ENCODE peak calls at places on chromosomes 5 and 9, in eight cellular contexts. K is mucosa of descending colon; U is IMR-90; D is mesothelial cell of epicardium; E is heart left ventricle; R is fibroblast of mammary gland; P is activated CD8-positive, alpha-beta T cell treated with anti-CD3 and anti-CD28 coated beads for 36 hours; H is WTC11. Y is an unnamed sample.

GRCh38 chr9:21991039-21991959 is 2.9 kb downstream of the CDKN2A start:
- DNase-seq in D (no peak), E (no peak), U (no peak), P (no peak), K (no peak), H (no peak), R (no peak), Y (no peak)

GRCh38 chr9:34375901-34376595 is 650 bp downstream of the MYORG start:
- DNase-seq in K (peak), P (peak), U (no peak), H (peak), D (no peak), R (peak), E (peak), Y (peak)

GRCh38 chr5:4511996-4512656 is 628.0 kb upstream of the ADAMTS16 start:
- DNase-seq in D (peak), H (peak), E (peak), U (no peak), R (peak), P (no peak), K (no peak), Y (peak)

GRCh38 chr9:88738708-88739107 is 203.7 kb downstream of the NXNL2 start:
- DNase-seq in D (no peak), H (no peak), E (no peak), P (no peak), K (no peak), R (peak), U (peak), Y (no peak)

GRCh38 chr5:158140120-158140778 is 281.3 kb upstream of the CLINT1 start:
- DNase-seq in K (no peak), H (no peak), R (peak), U (no peak), D (no peak), E (peak), P (no peak), Y (peak)

GRCh38 chr9:111231801-111232580 is 98.0 kb downstream of the OR2K2 start:
- DNase-seq in P (no peak), H (peak), D (no peak), U (no peak), E (no peak), K (no peak), R (no peak), Y (no peak)

GRCh38 chr5:149724130-149724850 is 5.8 kb upstream of the PPARGC1B start:
- DNase-seq in P (peak), U (no peak), R (no peak), H (no peak), K (no peak), E (no peak), D (no peak), Y (no peak)

GRCh38 chr9:91192785-91193657 is 168.7 kb downstream of the AUH start:
- DNase-seq in U (peak), R (peak), D (peak), K (peak), P (peak), H (peak), E (peak), Y (peak)

GRCh38 chr5:78627175-78627574 is 21.4 kb downstream of the LHFPL2 start:
- DNase-seq in P (no peak), K (no peak), R (peak), E (no peak), U (no peak), H (no peak), D (no peak), Y (peak)

GRCh38 chr9:17380126-17380861 is 198.6 kb upstream of the SH3GL2 start:
- DNase-seq in R (no peak), P (no peak), U (no peak), D (no peak), K (no peak), H (no peak), E (no peak), Y (no peak)

GRCh38 chr5:41925555-41925946 is 470 bp downstream of the FBXO4 start:
- DNase-seq in R (peak), U (peak), E (peak), P (peak), D (no peak), K (peak), H (no peak), Y (peak)

GRCh38 chr9:98375138-98375726 is 119.8 kb upstream of the TBC1D2 start:
- DNase-seq in D (no peak), P (no peak), H (no peak), R (peak), K (no peak), E (no peak), U (peak), Y (no peak)

GRCh38 chr9:109910616-109911568 is 130.9 kb downstream of the PALM2AKAP2 start:
- DNase-seq in D (no peak), U (peak), K (peak), E (no peak), H (no peak), P (no peak), R (peak), Y (no peak)

GRCh38 chr9:22683393-22684075 is 236.9 kb downstream of the DMRTA1 start:
- DNase-seq in K (no peak), U (peak), D (no peak), H (no peak), P (no peak), E (no peak), R (peak), Y (no peak)

GRCh38 chr5:116650544-116650943 is 75.9 kb upstream of the SEMA6A start:
- DNase-seq in U (no peak), H (no peak), P (no peak), R (no peak), E (no peak), D (no peak), K (no peak), Y (no peak)

DNA sequence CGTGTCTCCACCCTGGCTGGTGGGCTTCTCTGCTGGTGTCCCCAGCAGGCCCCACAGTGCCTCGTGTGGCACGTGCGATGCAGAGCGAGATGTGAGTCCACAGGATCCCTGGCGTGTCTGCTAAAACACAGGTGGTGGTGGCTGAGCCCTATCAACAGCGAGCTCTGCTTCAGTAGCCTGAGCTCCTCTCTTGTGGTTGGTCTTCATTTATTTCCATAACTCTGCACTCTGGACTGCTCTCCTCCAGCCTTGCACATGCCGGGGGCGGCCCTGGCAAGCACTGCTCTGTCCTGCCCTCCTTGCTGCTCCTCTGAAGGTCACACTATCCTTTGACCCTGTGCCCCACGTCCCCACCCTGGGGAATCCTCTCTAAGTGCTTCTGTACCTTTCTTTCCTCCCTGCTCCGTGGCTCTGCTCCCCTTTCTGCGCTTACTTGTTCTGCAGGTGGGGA is 59.2 kb downstream of the NSUN2 start:
- DNase-seq in E (no peak), P (no peak), R (no peak), K (no peak), D (peak), U (no peak), H (no peak), Y (no peak)
- TF ChIP-seq CTCF in E (no peak), P (no peak), R (no peak), K (no peak), D (no peak), U (no peak), H (no peak), Y (no peak)

GRCh38 chr5:139869042-139869790 is 73.6 kb downstream of the PSD2 start:
- DNase-seq in P (no peak), K (no peak), H (no peak), D (no peak), R (no peak), E (no peak), U (no peak), Y (no peak)

GRCh38 chr5:139870677-139871076 is 75.1 kb downstream of the PSD2 start:
- DNase-seq in R (no peak), E (no peak), P (no peak), U (no peak), H (no peak), D (no peak), K (no peak), Y (no peak)

GRCh38 chr5:139871624-139872023 is 76.0 kb downstream of the PSD2 start:
- DNase-seq in R (no peak), P (no peak), U (no peak), E (no peak), H (no peak), D (no peak), K (no peak), Y (no peak)

GRCh38 chr5:139873033-139873794 is 77.6 kb downstream of the PSD2 start:
- DNase-seq in P (no peak), E (no peak), H (no peak), R (no peak), K (no peak), U (no peak), D (no peak), Y (no peak)

GRCh38 chr5:139872052-139872766 is 76.6 kb downstream of the PSD2 start:
- DNase-seq in D (no peak), E (no peak), P (no peak), R (no peak), H (peak), U (no peak), K (no peak), Y (no peak)
- TF ChIP-seq CTCF in D (no peak), E (no peak), P (no peak), R (no peak), H (peak), U (no peak), K (no peak), Y (no peak)

GRCh38 chr9:92808726-92809451 is 44.3 kb upstream of the BICD2 start:
- DNase-seq in H (peak), E (peak), R (peak), P (peak), K (peak), U (peak), D (peak), Y (peak)
- TF ChIP-seq CTCF in H (no peak), E (peak), R (peak), P (no peak), K (no peak), U (peak), D (no peak), Y (peak)

GRCh38 chr5:179342577-179342976 is 2.7 kb downstream of the ADAMTS2 start:
- DNase-seq in P (no peak), K (no peak), R (peak), E (no peak), U (peak), H (peak), D (no peak), Y (no peak)
- TF ChIP-seq CTCF in P (no peak), K (no peak), R (peak), E (peak), U (peak), H (no peak), D (no peak), Y (no peak)

GRCh38 chr5:54601832-54602231 is 84.3 kb downstream of the SNX18 start:
- DNase-seq in U (no peak), K (no peak), H (no peak), D (no peak), P (no peak), E (no peak), R (no peak), Y (no peak)

GRCh38 chr5:54603372-54603771 is 85.8 kb downstream of the SNX18 start:
- DNase-seq in E (no peak), D (no peak), P (no peak), U (no peak), K (no peak), H (no peak), R (peak), Y (no peak)

GRCh38 chr5:54595724-54596123 is 78.2 kb downstream of the SNX18 start:
- DNase-seq in R (no peak), E (no peak), D (no peak), K (no peak), H (no peak), U (peak), P (no peak), Y (no peak)

DNA sequence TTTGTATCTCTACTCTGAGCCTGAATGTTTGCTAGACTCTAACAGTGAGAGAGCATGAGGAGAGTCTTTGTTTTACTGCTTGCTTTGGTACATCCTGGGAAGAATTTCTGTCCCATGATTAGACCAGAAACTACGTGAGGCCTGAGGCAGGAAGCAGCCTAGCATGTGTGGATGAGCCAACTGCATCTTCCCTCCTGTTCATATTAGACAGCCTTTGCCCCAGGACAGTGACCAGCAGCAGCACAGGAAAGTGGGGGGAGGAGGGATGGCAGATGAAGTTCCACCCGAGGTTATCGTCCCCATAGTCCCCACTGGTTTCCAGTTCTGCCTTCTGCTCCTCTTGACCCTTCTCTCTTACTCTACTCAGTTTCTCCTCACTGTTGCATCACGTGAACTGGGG is 83.8 kb downstream of the SNX18 start:
- DNase-seq in H (no peak), D (no peak), E (no peak), P (no peak), K (no peak), R (no peak), U (no peak), Y (no peak)
- TF ChIP-seq CTCF in H (no peak), D (no peak), E (no peak), P (no peak), K (no peak), R (no peak), U (no peak), Y (no peak)

DNA sequence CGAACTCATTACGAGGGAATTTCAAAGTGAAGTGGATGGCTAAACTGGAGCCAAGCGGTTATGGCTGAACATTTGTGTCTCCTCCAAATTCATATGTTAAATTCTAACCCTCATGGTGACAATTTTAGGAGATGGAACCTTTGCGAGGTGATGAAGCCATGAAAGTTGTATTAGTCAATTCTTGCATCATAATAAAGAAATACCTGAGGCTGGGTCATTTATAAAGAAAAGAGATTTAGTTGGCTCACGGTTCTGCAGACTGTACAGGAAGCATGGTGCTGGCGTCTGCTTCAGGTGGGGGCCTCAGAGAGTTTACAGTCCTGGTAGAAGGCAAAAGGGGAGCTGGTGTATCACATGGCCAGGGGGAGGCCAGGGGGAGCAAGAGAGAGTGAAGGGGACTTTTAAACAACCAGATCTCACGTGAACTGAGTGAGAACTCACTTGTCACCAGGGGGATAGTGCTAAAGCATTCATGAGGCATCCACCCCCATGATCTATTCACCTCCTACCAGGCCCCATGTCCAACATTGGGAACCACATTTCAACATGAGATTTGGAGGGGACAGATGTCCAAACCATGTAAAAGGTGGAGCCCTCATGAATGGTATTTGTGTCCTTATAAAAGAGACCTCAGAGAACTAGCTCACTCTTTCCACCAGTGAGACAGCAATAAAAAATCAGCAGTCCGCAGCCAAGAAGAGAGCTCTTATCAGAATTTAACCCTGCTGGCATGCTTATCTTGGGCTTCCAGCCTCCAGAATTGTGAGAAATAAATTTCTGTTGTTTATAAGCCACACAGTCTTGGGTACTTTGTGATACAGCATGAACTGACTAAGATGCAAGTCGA is 143.4 kb downstream of the MTRR start:
- DNase-seq in K (no peak), R (no peak), D (no peak), P (no peak), U (no peak), H (peak), E (no peak), Y (no peak)
- TF ChIP-seq CTCF in K (no peak), R (no peak), D (no peak), P (no peak), U (no peak), H (no peak), E (no peak), Y (no peak)

GRCh38 chr5:1921711-1922110 is 39.0 kb upstream of the IRX4 start:
- DNase-seq in K (no peak), U (no peak), D (peak), E (no peak), P (no peak), R (no peak), H (no peak), Y (no peak)

GRCh38 chr5:1925111-1926070 is 42.7 kb upstream of the IRX4 start:
- DNase-seq in P (no peak), E (no peak), K (no peak), H (no peak), U (no peak), R (no peak), D (peak), Y (no peak)

GRCh38 chr5:1923766-1924165 is 41.0 kb upstream of the IRX4 start:
- DNase-seq in K (no peak), D (peak), P (no peak), E (no peak), H (no peak), R (no peak), U (no peak), Y (no peak)

GRCh38 chr5:1926071-1926440 is 43.3 kb upstream of the IRX4 start:
- DNase-seq in R (no peak), P (no peak), H (no peak), E (no peak), K (no peak), D (peak), U (no peak), Y (no peak)

GRCh38 chr5:1923341-1923740 is 40.6 kb upstream of the IRX4 start:
- DNase-seq in H (no peak), U (no peak), E (no peak), R (no peak), D (no peak), P (no peak), K (no peak), Y (no peak)
- TF ChIP-seq CTCF in H (no peak), U (no peak), E (no peak), R (no peak), D (no peak), P (no peak), K (no peak), Y (no peak)

GRCh38 chr9:74534847-74535246 is 37.7 kb downstream of the RORB start:
- DNase-seq in U (no peak), P (no peak), E (no peak), K (no peak), D (no peak), H (no peak), R (no peak), Y (no peak)
- TF ChIP-seq CTCF in U (no peak), P (no peak), E (no peak), K (no peak), D (no peak), H (no peak), R (no peak), Y (no peak)

DNA sequence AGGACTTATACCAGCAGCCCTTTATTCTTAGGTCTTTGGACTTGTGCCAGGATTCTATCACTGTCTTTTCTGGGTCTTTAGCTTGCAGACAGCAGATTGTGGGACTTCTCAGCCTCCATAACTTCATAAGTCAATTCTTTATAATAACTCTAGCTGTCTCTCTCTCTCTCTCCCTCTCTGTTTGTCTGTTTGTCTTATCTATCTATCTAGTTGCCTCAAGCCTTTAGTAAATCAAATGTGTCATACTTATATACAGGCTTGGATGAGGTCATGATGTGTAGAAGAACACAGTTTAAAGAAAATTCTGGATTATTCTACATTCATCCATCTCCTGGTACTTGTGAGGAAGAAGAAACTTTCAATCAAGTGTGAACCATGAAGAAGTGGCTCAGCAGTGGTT is 11.5 kb upstream of the ANKRD55 start:
- DNase-seq in R (no peak), K (no peak), D (no peak), H (no peak), U (no peak), P (no peak), E (no peak), Y (no peak)
- TF ChIP-seq CTCF in R (no peak), K (no peak), D (no peak), H (no peak), U (no peak), P (no peak), E (no peak), Y (no peak)

GRCh38 chr5:141192110-141192725 is at the start of gene PCDHB10:
- DNase-seq in D (no peak), E (no peak), U (peak), R (peak), H (peak), K (no peak), P (peak), Y (peak)
- TF ChIP-seq CTCF in D (peak), E (peak), U (peak), R (peak), H (peak), K (no peak), P (peak), Y (peak)

Y was measured in body of pancreas.